ENCODE peak calls at places on chromosomes 6 and 20, in eight cellular contexts. One of them, this sample, is unnamed. For H3K4me1, the result is how much of the 10 kb centered on the place peaks cover.

GRCh38 chr6:151196571-151196970 is 43.2 kb upstream of the AKAP12 start:
- DNase-seq in heart right ventricle: no peak
- DNase-seq in psoas muscle: peak
- DNase-seq in neuronal stem cell: no peak
- DNase-seq in endodermal cell: peak
- DNase-seq in esophagus muscularis mucosa: no peak
- DNase-seq in ovary: peak
- DNase-seq in right lobe of liver: no peak
- DNase-seq in this sample: no peak

GRCh38 chr6:130362128-130362527 is 3.7 kb upstream of the TMEM200A start:
- DNase-seq in esophagus muscularis mucosa: peak
- DNase-seq in ovary: no peak
- DNase-seq in psoas muscle: no peak
- DNase-seq in heart right ventricle: no peak
- DNase-seq in right lobe of liver: no peak
- DNase-seq in neuronal stem cell: peak
- DNase-seq in endodermal cell: peak
- DNase-seq in this sample: no peak

GRCh38 chr6:30882764-30883475 is 1.4 kb upstream of the DDR1 start:
- DNase-seq in neuronal stem cell: no peak
- DNase-seq in esophagus muscularis mucosa: no peak
- DNase-seq in ovary: peak
- DNase-seq in heart right ventricle: no peak
- DNase-seq in endodermal cell: peak
- DNase-seq in psoas muscle: no peak
- DNase-seq in right lobe of liver: no peak
- DNase-seq in this sample: peak

GRCh38 chr6:149080511-149080910 is 237.0 kb upstream of the TAB2 start:
- DNase-seq in ovary: no peak
- DNase-seq in heart right ventricle: no peak
- DNase-seq in endodermal cell: no peak
- DNase-seq in esophagus muscularis mucosa: no peak
- DNase-seq in psoas muscle: no peak
- DNase-seq in right lobe of liver: no peak
- DNase-seq in neuronal stem cell: no peak
- DNase-seq in this sample: no peak

GRCh38 chr6:106442351-106442750 is 81.8 kb downstream of the CRYBG1 start:
- DNase-seq in right lobe of liver: no peak
- DNase-seq in esophagus muscularis mucosa: no peak
- DNase-seq in heart right ventricle: no peak
- DNase-seq in ovary: no peak
- DNase-seq in neuronal stem cell: no peak
- DNase-seq in psoas muscle: no peak
- DNase-seq in endodermal cell: no peak
- DNase-seq in this sample: no peak

GRCh38 chr20:8870652-8871051 is 198.2 kb upstream of the PLCB4 start:
- DNase-seq in right lobe of liver: no peak
- DNase-seq in psoas muscle: no peak
- DNase-seq in neuronal stem cell: no peak
- DNase-seq in endodermal cell: no peak
- DNase-seq in ovary: no peak
- DNase-seq in heart right ventricle: no peak
- DNase-seq in esophagus muscularis mucosa: no peak
- DNase-seq in this sample: no peak

GRCh38 chr20:21324126-21324525 is 21.0 kb downstream of the XRN2 start:
- DNase-seq in endodermal cell: no peak
- DNase-seq in heart right ventricle: no peak
- DNase-seq in neuronal stem cell: no peak
- DNase-seq in esophagus muscularis mucosa: no peak
- DNase-seq in right lobe of liver: no peak
- DNase-seq in ovary: no peak
- DNase-seq in psoas muscle: no peak
- DNase-seq in this sample: no peak

GRCh38 chr20:24746351-24746685 is 202.8 kb upstream of the CST7 start:
- DNase-seq in right lobe of liver: no peak
- DNase-seq in neuronal stem cell: no peak
- DNase-seq in esophagus muscularis mucosa: no peak
- DNase-seq in psoas muscle: no peak
- DNase-seq in endodermal cell: peak
- DNase-seq in heart right ventricle: no peak
- DNase-seq in ovary: no peak
- DNase-seq in this sample: peak

GRCh38 chr20:62008643-62009183 is 57.0 kb downstream of the TAF4 start:
- DNase-seq in esophagus muscularis mucosa: no peak
- DNase-seq in psoas muscle: no peak
- DNase-seq in heart right ventricle: no peak
- DNase-seq in ovary: no peak
- DNase-seq in right lobe of liver: no peak
- DNase-seq in neuronal stem cell: no peak
- DNase-seq in endodermal cell: no peak
- DNase-seq in this sample: no peak

GRCh38 chr6:33073431-33073871 is at the start of gene HLA-DPA1:
- DNase-seq in ovary: no peak
- DNase-seq in psoas muscle: no peak
- DNase-seq in endodermal cell: peak
- DNase-seq in heart right ventricle: peak
- DNase-seq in esophagus muscularis mucosa: peak
- DNase-seq in right lobe of liver: peak
- DNase-seq in neuronal stem cell: no peak
- DNase-seq in this sample: peak

GRCh38 chr20:53609501-53610445 is 16.1 kb upstream of the ZNF217 start:
- DNase-seq in right lobe of liver: peak
- DNase-seq in ovary: peak
- DNase-seq in esophagus muscularis mucosa: no peak
- DNase-seq in neuronal stem cell: no peak
- DNase-seq in heart right ventricle: no peak
- DNase-seq in endodermal cell: peak
- DNase-seq in psoas muscle: peak
- DNase-seq in this sample: no peak

GRCh38 chr20:20085071-20085470 is 32.7 kb downstream of the CFAP61 start:
- DNase-seq in neuronal stem cell: no peak
- DNase-seq in right lobe of liver: no peak
- DNase-seq in heart right ventricle: peak
- DNase-seq in psoas muscle: peak
- DNase-seq in ovary: no peak
- DNase-seq in esophagus muscularis mucosa: peak
- DNase-seq in endodermal cell: no peak
- DNase-seq in this sample: no peak

GRCh38 chr20:63102720-63103375 is 96.1 kb upstream of the BHLHE23 start:
- DNase-seq in heart right ventricle: no peak
- DNase-seq in psoas muscle: peak
- DNase-seq in endodermal cell: peak
- DNase-seq in esophagus muscularis mucosa: no peak
- DNase-seq in right lobe of liver: no peak
- DNase-seq in neuronal stem cell: no peak
- DNase-seq in ovary: no peak
- DNase-seq in this sample: peak

GRCh38 chr6:56671651-56672461 is 29.2 kb upstream of the DST start:
- DNase-seq in ovary: no peak
- DNase-seq in psoas muscle: peak
- DNase-seq in neuronal stem cell: no peak
- DNase-seq in right lobe of liver: peak
- DNase-seq in heart right ventricle: no peak
- DNase-seq in endodermal cell: peak
- DNase-seq in esophagus muscularis mucosa: no peak
- DNase-seq in this sample: no peak

GRCh38 chr6:684831-685636 is 7.9 kb downstream of the EXOC2 start:
- DNase-seq in psoas muscle: no peak
- DNase-seq in esophagus muscularis mucosa: no peak
- DNase-seq in neuronal stem cell: no peak
- DNase-seq in ovary: no peak
- DNase-seq in endodermal cell: no peak
- DNase-seq in right lobe of liver: no peak
- DNase-seq in heart right ventricle: no peak
- DNase-seq in this sample: no peak

GRCh38 chr6:680666-681374 is 12.1 kb downstream of the EXOC2 start:
- DNase-seq in endodermal cell: no peak
- DNase-seq in neuronal stem cell: no peak
- DNase-seq in right lobe of liver: no peak
- DNase-seq in heart right ventricle: no peak
- DNase-seq in ovary: no peak
- DNase-seq in psoas muscle: no peak
- DNase-seq in esophagus muscularis mucosa: no peak
- DNase-seq in this sample: no peak

GRCh38 chr6:680204-680603 is 12.7 kb downstream of the EXOC2 start:
- DNase-seq in psoas muscle: no peak
- DNase-seq in neuronal stem cell: no peak
- DNase-seq in endodermal cell: no peak
- DNase-seq in ovary: no peak
- DNase-seq in right lobe of liver: no peak
- DNase-seq in heart right ventricle: no peak
- DNase-seq in esophagus muscularis mucosa: no peak
- DNase-seq in this sample: no peak

GRCh38 chr6:686528-686927 is 6.4 kb downstream of the EXOC2 start:
- DNase-seq in right lobe of liver: no peak
- DNase-seq in endodermal cell: no peak
- DNase-seq in neuronal stem cell: no peak
- DNase-seq in ovary: no peak
- DNase-seq in heart right ventricle: no peak
- DNase-seq in psoas muscle: no peak
- DNase-seq in esophagus muscularis mucosa: no peak
- DNase-seq in this sample: no peak

GRCh38 chr6:683742-684440 is 9.0 kb downstream of the EXOC2 start:
- DNase-seq in ovary: peak
- DNase-seq in heart right ventricle: no peak
- DNase-seq in psoas muscle: no peak
- DNase-seq in neuronal stem cell: peak
- DNase-seq in right lobe of liver: no peak
- DNase-seq in endodermal cell: peak
- DNase-seq in esophagus muscularis mucosa: no peak
- DNase-seq in this sample: no peak
- H3K4me3 ChIP-seq in ovary: peak
- H3K4me3 ChIP-seq in heart right ventricle: no peak
- H3K4me3 ChIP-seq in psoas muscle: peak
- H3K4me3 ChIP-seq in neuronal stem cell: peak
- H3K4me3 ChIP-seq in right lobe of liver: no peak
- H3K4me3 ChIP-seq in endodermal cell: peak
- H3K4me3 ChIP-seq in esophagus muscularis mucosa: peak
- H3K4me3 ChIP-seq in this sample: no peak

GRCh38 chr6:13364842-13365241 is 36.5 kb upstream of the TBC1D7 start:
- DNase-seq in heart right ventricle: no peak
- DNase-seq in ovary: no peak
- DNase-seq in right lobe of liver: no peak
- DNase-seq in psoas muscle: no peak
- DNase-seq in endodermal cell: no peak
- DNase-seq in esophagus muscularis mucosa: no peak
- DNase-seq in neuronal stem cell: no peak
- DNase-seq in this sample: no peak
- H3K4me1 ChIP-seq in heart right ventricle: half or more
- H3K4me1 ChIP-seq in ovary: under half
- H3K4me1 ChIP-seq in right lobe of liver: under half
- H3K4me1 ChIP-seq in psoas muscle: under half
- H3K4me1 ChIP-seq in endodermal cell: under half
- H3K4me1 ChIP-seq in esophagus muscularis mucosa: under half
- H3K4me1 ChIP-seq in neuronal stem cell: under half
- H3K4me1 ChIP-seq in this sample: under half

GRCh38 chr6:144341831-144342527 is 56.8 kb downstream of the UTRN start:
- DNase-seq in neuronal stem cell: no peak
- DNase-seq in esophagus muscularis mucosa: peak
- DNase-seq in right lobe of liver: no peak
- DNase-seq in endodermal cell: no peak
- DNase-seq in heart right ventricle: no peak
- DNase-seq in psoas muscle: no peak
- DNase-seq in ovary: no peak
- DNase-seq in this sample: no peak

GRCh38 chr6:144338951-144339681 is 54.0 kb downstream of the UTRN start:
- DNase-seq in psoas muscle: no peak
- DNase-seq in right lobe of liver: no peak
- DNase-seq in ovary: no peak
- DNase-seq in neuronal stem cell: no peak
- DNase-seq in esophagus muscularis mucosa: no peak
- DNase-seq in heart right ventricle: no peak
- DNase-seq in endodermal cell: no peak
- DNase-seq in this sample: no peak

GRCh38 chr6:144340541-144341371 is 55.6 kb downstream of the UTRN start:
- DNase-seq in esophagus muscularis mucosa: no peak
- DNase-seq in heart right ventricle: no peak
- DNase-seq in endodermal cell: no peak
- DNase-seq in ovary: no peak
- DNase-seq in psoas muscle: no peak
- DNase-seq in neuronal stem cell: no peak
- DNase-seq in right lobe of liver: no peak
- DNase-seq in this sample: no peak

GRCh38 chr6:144338474-144338873 is 53.3 kb downstream of the UTRN start:
- DNase-seq in psoas muscle: no peak
- DNase-seq in right lobe of liver: no peak
- DNase-seq in esophagus muscularis mucosa: peak
- DNase-seq in ovary: no peak
- DNase-seq in endodermal cell: no peak
- DNase-seq in neuronal stem cell: no peak
- DNase-seq in heart right ventricle: no peak
- DNase-seq in this sample: no peak

DNA sequence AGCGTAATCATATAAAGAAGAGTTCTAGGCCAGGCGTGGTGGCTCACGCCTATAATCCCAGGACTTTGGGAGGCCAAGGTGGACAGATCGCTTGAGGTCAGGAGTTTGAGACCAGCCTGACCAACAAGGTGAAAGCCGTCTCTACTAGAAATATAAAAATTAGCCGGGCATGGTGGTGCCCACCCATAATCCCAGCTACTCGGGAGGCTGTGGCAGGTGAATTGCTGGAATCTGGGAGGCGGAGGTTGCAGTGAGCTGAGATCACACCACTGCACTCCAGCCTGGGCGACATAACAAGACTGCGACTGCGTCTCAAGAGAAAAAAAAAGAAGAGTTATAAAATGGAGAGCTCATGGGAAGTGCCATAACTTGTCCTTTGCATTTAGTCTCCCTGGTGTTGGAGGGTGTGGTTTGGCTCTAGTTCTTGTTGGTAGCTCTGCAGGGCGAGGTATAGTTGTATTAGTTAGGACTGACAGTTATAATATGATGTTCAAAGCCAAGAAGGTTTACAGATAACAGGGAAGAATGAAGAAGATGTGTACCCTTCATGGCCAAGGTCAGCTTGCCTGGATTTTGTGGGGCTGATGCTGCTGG is 54.8 kb downstream of the UTRN start:
- DNase-seq in neuronal stem cell: no peak
- DNase-seq in heart right ventricle: no peak
- DNase-seq in esophagus muscularis mucosa: peak
- DNase-seq in ovary: no peak
- DNase-seq in endodermal cell: no peak
- DNase-seq in right lobe of liver: no peak
- DNase-seq in psoas muscle: no peak
- DNase-seq in this sample: no peak
- H3K4me3 ChIP-seq in neuronal stem cell: no peak
- H3K4me3 ChIP-seq in heart right ventricle: no peak
- H3K4me3 ChIP-seq in esophagus muscularis mucosa: no peak
- H3K4me3 ChIP-seq in ovary: no peak
- H3K4me3 ChIP-seq in endodermal cell: no peak
- H3K4me3 ChIP-seq in right lobe of liver: no peak
- H3K4me3 ChIP-seq in psoas muscle: no peak
- H3K4me3 ChIP-seq in this sample: no peak

DNA sequence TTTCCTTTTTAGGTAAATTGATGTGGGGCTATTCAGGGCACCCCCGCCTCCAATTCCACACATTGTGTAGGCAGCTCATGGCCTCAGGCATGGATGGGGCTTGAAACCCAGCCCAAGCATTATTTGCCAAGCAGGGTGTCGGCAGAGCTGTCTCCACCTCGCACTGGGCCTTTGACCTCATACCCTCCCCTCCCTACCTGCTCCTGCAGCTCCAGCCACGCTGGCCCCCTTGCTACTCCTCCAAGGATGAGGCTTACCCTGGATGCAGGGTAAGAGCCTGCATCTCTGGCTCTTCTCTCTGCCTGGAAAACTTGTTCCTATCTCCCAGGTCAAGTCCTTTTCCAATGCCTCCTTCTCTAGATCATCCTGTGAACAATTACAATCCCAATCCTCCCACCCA is 232.6 kb downstream of the SOD2 start:
- DNase-seq in psoas muscle: no peak
- DNase-seq in neuronal stem cell: no peak
- DNase-seq in right lobe of liver: no peak
- DNase-seq in endodermal cell: no peak
- DNase-seq in esophagus muscularis mucosa: peak
- DNase-seq in ovary: no peak
- DNase-seq in heart right ventricle: no peak
- DNase-seq in this sample: no peak
- H3K4me1 ChIP-seq in psoas muscle: under half
- H3K4me1 ChIP-seq in neuronal stem cell: under half
- H3K4me1 ChIP-seq in right lobe of liver: under half
- H3K4me1 ChIP-seq in endodermal cell: under half
- H3K4me1 ChIP-seq in esophagus muscularis mucosa: under half
- H3K4me1 ChIP-seq in ovary: under half
- H3K4me1 ChIP-seq in heart right ventricle: under half
- H3K4me1 ChIP-seq in this sample: under half

This sample was measured in pancreas.